ENCODE peak calls at places on chromosomes 1 and 21, in nine cellular contexts. F is PC-9, O is GM12878, G is tibial artery, C is IMR-90, Y is fibroblast of lung, I is right lobe of liver, M is Peyer's patch, H is left lung. U is an unnamed sample.
A peak's percentile ranks its signal among the peaks of the same experiment; 100 is the strongest.

GRCh38 chr1:108028841-108029401 is 63.9 kb upstream of the VAV3 start:
- DNase-seq in F (no peak), O (no peak), G (no peak), C (no peak), Y (no peak), I (no peak), M (no peak), H (no peak), U (no peak)

GRCh38 chr21:37005548-37006242 is 807 bp upstream of the RIPPLY3 start:
- DNase-seq in F (no peak), O (no peak), G (no peak), C (no peak), Y (no peak), I (no peak), M (no peak), H (no peak), U (no peak)

GRCh38 chr1:92822907-92823306 is 8.9 kb upstream of the RPL5 start:
- DNase-seq in F (peak; percentile 93), O (no peak), G (no peak), C (peak; percentile 86), Y (peak; percentile 83), I (no peak), M (no peak), H (no peak), U (no peak)

GRCh38 chr1:109427171-109427467 is 871 bp upstream of the PSMA5 start:
- DNase-seq in F (no peak), O (no peak), G (no peak), C (no peak), Y (no peak), I (no peak), M (no peak), H (no peak), U (no peak)

GRCh38 chr1:156666862-156667609 is 10.2 kb downstream of the NES start:
- DNase-seq in F (no peak), O (no peak), G (no peak), C (no peak), Y (peak; percentile 25), I (no peak), M (no peak), H (peak; percentile 61), U (no peak)

GRCh38 chr21:41616063-41616591 is 108.2 kb upstream of the TMPRSS2 start:
- DNase-seq in F (no peak), O (no peak), G (peak; percentile 84), C (peak; percentile 91), Y (peak; percentile 93), I (no peak), M (no peak), H (no peak), U (no peak)

GRCh38 chr1:178633068-178633467 is 92.0 kb upstream of the RALGPS2 start:
- DNase-seq in F (peak; percentile 72), O (no peak), G (no peak), C (peak; percentile 95), Y (peak; percentile 98), I (no peak), M (no peak), H (no peak), U (no peak)

GRCh38 chr21:46667735-46668380 is 32.4 kb downstream of the PRMT2 start:
- DNase-seq in F (peak; percentile 56), O (no peak), G (no peak), C (peak; percentile 17), Y (peak; percentile 69), I (no peak), M (no peak), H (peak; percentile 81), U (no peak)

GRCh38 chr1:96234299-96234698 is 487.3 kb upstream of the PTBP2 start:
- DNase-seq in F (no peak), O (no peak), G (peak; percentile 65), C (peak; percentile 42), Y (peak; percentile 81), I (no peak), M (no peak), H (peak; percentile 39), U (peak; percentile 18)

GRCh38 chr1:111565079-111565478 is 54.5 kb upstream of the RAP1A start:
- DNase-seq in F (no peak), O (no peak), G (no peak), C (peak; percentile 97), Y (peak; percentile 95), I (no peak), M (no peak), H (no peak), U (no peak)

GRCh38 chr1:79188371-79188770 is 181.8 kb upstream of the ADGRL4 start:
- DNase-seq in F (no peak), O (no peak), G (no peak), C (peak; percentile 65), Y (peak; percentile 56), I (no peak), M (no peak), H (no peak), U (no peak)

GRCh38 chr1:40842691-40843090 is 19.5 kb downstream of the CITED4 start:
- DNase-seq in F (no peak), O (no peak), G (no peak), C (no peak), Y (no peak), I (no peak), M (no peak), H (no peak), U (no peak)

GRCh38 chr1:24004132-24004531 is 24.0 kb upstream of the SRSF10 start:
- DNase-seq in F (no peak), O (no peak), G (no peak), C (no peak), Y (no peak), I (no peak), M (peak; percentile 0), H (no peak), U (no peak)

DNA sequence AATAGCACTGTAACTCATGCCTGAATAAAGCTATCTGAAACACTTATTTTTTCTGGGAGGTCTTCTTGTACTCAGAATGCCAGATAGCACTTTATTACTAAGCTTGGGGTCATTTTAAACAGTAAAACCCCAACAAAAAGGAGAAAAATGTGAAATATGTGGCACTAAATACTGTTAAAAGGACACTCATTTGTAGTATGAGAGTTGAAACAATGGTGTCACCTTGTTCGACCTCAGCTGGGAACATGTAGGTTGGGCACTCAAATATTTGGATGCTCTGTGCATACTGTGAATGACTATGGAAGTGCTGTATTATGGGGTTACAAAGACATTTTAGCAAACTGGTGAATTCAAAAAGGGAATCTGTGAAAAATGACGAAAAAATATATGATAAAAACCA is 53.9 kb downstream of the SELENOF start:
- DNase-seq in F (no peak), O (no peak), G (no peak), C (no peak), Y (no peak), I (no peak), M (no peak), H (no peak), U (no peak)
- H3K4me1 ChIP-seq in F (no peaks in the 10 kb centered on the region), O (no peaks in the 10 kb centered on the region), G (no peaks in the 10 kb centered on the region), C (no peaks in the 10 kb centered on the region), Y (no peaks in the 10 kb centered on the region), I (no peaks in the 10 kb centered on the region), M (no peaks in the 10 kb centered on the region), H (no peaks in the 10 kb centered on the region), U (no peaks in the 10 kb centered on the region)

DNA sequence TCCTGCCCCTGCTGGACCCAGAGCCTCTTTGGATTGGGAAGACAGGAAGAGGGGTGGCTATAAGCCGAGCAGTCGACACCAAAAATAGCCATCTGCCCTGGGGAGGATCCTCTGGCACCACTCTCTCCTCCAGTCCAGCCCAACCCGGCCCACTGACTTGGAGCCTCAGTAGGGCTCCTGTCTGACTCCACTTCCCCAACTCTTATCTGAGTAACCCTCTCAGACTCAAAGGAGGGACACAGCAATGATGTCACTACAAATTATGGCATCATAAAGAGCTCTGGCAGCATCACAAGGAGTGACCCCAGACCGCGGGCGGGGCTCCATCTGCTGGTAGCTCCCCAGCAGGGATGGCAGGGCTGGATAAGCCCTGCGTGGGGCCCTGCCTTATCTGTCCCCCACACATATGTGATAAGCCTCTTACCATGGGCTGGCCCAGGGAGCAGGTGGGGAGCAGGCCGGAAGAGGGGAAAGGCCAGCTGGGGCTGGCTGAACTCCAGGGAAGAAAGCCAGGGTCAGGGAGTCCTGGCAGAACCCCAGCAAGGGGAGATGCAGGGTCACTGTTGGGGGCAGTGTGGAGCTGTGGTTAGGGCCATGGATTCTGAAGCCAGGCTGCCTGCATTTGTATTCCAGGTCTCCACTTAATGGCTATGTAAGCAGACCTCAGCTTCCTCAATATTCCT is 4.6 kb upstream of the SLC6A9 start:
- DNase-seq in F (no peak), O (no peak), G (peak; percentile 78), C (no peak), Y (peak; percentile 10), I (peak; percentile 46), M (peak; percentile 66), H (no peak), U (peak; percentile 54)
- TF ChIP-seq CTCF in F (no peak), O (no peak), G (no peak), C (no peak), Y (peak; percentile 15), I (no peak), M (peak; percentile 32), H (no peak), U (no peak)

GRCh38 chr1:170891872-170892271 is 43.5 kb upstream of the MROH9 start:
- DNase-seq in F (no peak), O (no peak), G (no peak), C (no peak), Y (no peak), I (no peak), M (peak; percentile 79), H (no peak), U (no peak)

GRCh38 chr1:170893655-170894297 is 41.6 kb upstream of the MROH9 start:
- DNase-seq in F (no peak), O (no peak), G (no peak), C (no peak), Y (no peak), I (no peak), M (no peak), H (no peak), U (no peak)
- H3K4me3 ChIP-seq in F (no peak overlapping the region), O (no peak overlapping the region), G (no peak overlapping the region), C (no peak overlapping the region), Y (no peak overlapping the region), I (no peak overlapping the region), M (no peak overlapping the region), H (no peak overlapping the region), U (no peak overlapping the region)

DNA sequence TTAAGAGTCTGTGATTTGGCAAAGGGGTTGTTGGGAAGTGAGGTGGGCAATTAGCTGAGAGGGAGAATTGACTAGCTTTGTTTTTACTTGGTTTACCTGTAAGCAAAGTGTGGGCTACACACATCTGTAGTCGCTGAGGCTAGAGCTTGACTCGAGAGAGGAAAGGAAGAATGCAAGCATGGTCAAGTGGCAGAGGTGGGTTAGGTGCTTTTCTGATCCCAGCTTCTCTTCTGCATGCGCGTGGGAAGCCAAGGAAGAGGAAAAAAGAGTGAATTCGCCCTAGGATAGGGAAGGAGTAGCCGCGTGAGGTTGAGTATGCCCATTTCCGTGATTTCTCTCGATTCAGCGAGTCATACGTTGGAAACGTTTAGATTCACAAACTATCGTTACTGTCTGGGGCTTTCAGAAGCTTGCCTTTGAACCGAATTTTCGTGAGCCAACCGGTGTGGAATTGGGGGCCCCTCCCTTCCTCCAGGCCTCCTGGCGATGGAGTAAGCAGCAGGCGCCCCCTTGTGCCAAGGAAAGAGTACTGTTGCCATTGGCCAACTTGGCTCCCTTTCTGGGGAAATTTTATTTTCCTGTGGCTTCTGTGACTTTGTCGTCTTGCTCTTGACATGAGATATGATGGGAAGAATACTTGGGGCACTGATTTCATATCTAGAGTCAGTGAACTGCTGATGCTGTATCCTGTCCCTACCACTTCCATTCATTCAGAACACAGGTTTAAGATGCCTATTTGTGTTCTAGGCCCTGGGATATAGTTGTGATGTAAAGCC is 1.3 kb downstream of the PIGV start:
- DNase-seq in F (peak; percentile 69), O (peak; percentile 59), G (peak; percentile 93), C (peak; percentile 83), Y (peak; percentile 79), I (peak; percentile 88), M (peak; percentile 94), H (peak; percentile 88), U (peak; percentile 86)
- H3K4me1 ChIP-seq in F (peaks cover 42% of the 10 kb centered on the region), O (peaks cover 43% of the 10 kb centered on the region), G (peaks cover 15% of the 10 kb centered on the region), C (peaks cover 28% of the 10 kb centered on the region), Y (peaks cover 33% of the 10 kb centered on the region), I (no peaks in the 10 kb centered on the region), M (peaks cover 15% of the 10 kb centered on the region), H (peaks cover 51% of the 10 kb centered on the region), U (peaks cover 6% of the 10 kb centered on the region)

GRCh38 chr1:39398278-39399010 is 93.0 kb upstream of the BMP8A start:
- DNase-seq in F (peak; percentile 100), O (no peak), G (peak; percentile 82), C (peak; percentile 98), Y (peak; percentile 100), I (no peak), M (peak; percentile 79), H (no peak), U (peak; percentile 34)
- TF ChIP-seq CTCF in F (no peak), O (no peak), G (no peak), C (no peak), Y (no peak), I (no peak), M (peak; percentile 6), H (no peak), U (no peak)

U was measured in uterus.